ENCODE peak calls at places on chromosomes 16 and 17, in nine cellular contexts. R, X, Z, M, I, W, G, Y and H are unnamed samples.

GRCh38 chr16:67226804-67227566 is at the start of gene TMEM208:
- DNase-seq in G (peak; percentile 94), Z (peak; percentile 99), R (peak; percentile 98), I (peak; percentile 99), W (peak; percentile 98), M (peak; percentile 98), Y (peak; percentile 98), X (peak; percentile 99), H (peak; percentile 98)

GRCh38 chr16:54459509-54460235 is 173.1 kb upstream of the IRX3 start:
- DNase-seq in W (no peak), G (no peak), M (no peak), Y (no peak), I (no peak), X (no peak), R (no peak), Z (no peak), H (no peak)

GRCh38 chr17:19399750-19400450 is 11.1 kb upstream of the RNF112 start:
- DNase-seq in W (no peak), Z (no peak), Y (no peak), M (no peak), G (no peak), X (no peak), R (no peak), I (peak; percentile 39), H (no peak)

GRCh38 chr17:73924488-73925186 is 278.8 kb upstream of the RPL38 start:
- DNase-seq in I (no peak), R (no peak), X (no peak), G (no peak), W (no peak), Z (no peak), M (no peak), Y (no peak), H (no peak)

GRCh38 chr17:66508896-66509843 is 206.8 kb downstream of the PRKCA start:
- DNase-seq in G (no peak), I (no peak), Y (no peak), R (no peak), W (peak; percentile 34), X (peak; percentile 34), M (no peak), Z (peak; percentile 90), H (no peak)

GRCh38 chr17:4980644-4981216 is 6.7 kb downstream of the CAMTA2 start:
- DNase-seq in X (no peak), M (peak; percentile 71), I (peak; percentile 22), W (no peak), G (peak; percentile 58), R (no peak), Y (no peak), Z (peak; percentile 56), H (no peak)

GRCh38 chr16:12661656-12662172 is 142.0 kb downstream of the CPPED1 start:
- DNase-seq in G (no peak), Z (peak; percentile 22), M (no peak), I (no peak), R (no peak), Y (peak; percentile 30), W (peak; percentile 30), X (no peak), H (no peak)

GRCh38 chr17:81251943-81252301 is 12.8 kb downstream of the NDUFAF8 start:
- DNase-seq in M (no peak), Z (no peak), I (peak; percentile 73), Y (no peak), W (no peak), X (no peak), R (no peak), G (no peak), H (no peak)

GRCh38 chr16:52515068-52515671 is 31.8 kb downstream of the TOX3 start:
- DNase-seq in G (no peak), Y (no peak), M (no peak), W (no peak), R (no peak), X (no peak), Z (no peak), I (no peak), H (no peak)

GRCh38 chr17:82489851-82490511 is 29.6 kb upstream of the FOXK2 start:
- DNase-seq in X (no peak), M (no peak), I (no peak), Y (no peak), W (no peak), G (no peak), R (no peak), Z (no peak), H (no peak)

GRCh38 chr17:66123163-66123562 is 68.8 kb downstream of the CEP112 start:
- DNase-seq in M (no peak), G (no peak), R (no peak), Y (no peak), W (no peak), X (no peak), Z (no peak), I (no peak), H (no peak)

DNA sequence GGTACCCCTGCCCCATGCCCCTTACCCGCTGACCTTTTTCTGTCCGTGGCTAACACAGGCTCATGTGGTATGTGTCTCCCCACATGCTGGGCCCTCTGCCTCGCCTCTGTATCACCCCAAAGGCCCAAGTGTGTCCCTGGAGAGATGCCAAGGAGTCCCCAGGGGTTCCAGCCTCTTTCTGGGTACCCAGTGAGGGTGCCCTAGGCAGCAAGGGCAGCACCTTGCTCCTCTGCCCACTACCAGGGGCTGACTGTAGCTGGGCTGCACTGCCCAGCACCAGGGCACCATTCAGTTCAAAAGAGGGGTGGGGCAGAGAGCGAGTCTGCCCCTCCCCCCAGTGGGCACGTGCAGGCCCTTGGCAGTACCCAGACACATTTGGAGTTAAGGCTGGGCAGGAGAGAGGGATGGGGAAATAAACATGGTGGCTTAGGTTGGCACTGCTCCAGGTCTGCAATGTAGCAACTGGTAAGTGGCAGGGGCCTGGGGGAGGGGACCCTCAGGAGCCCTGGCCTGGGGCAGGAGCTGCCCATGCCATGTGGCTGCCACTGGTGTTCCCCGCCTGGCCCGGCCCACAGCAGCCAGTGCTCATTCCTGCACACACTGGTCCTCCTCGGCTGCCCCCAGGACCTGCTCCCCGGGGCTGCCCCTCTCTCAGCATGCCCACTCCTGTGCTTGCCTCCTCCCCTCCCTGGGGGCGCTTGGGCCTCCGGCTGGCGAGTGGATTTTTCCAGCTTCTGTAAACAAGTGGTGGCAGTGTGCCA is 9.1 kb downstream of the THRA start:
- DNase-seq in X (peak; percentile 86), W (peak; percentile 70), M (peak; percentile 79), R (peak; percentile 82), G (no peak), Z (peak; percentile 91), Y (peak; percentile 67), I (peak; percentile 96), H (peak; percentile 76)
- H3K4me1 ChIP-seq in X (peaks cover 90% of the 10 kb centered on the region), W (peaks cover 18% of the 10 kb centered on the region), M (peaks cover 93% of the 10 kb centered on the region), R (peaks cover 86% of the 10 kb centered on the region), G (peaks cover 66% of the 10 kb centered on the region), Z (peaks cover 72% of the 10 kb centered on the region), Y (peaks cover 94% of the 10 kb centered on the region), I (peaks cover 86% of the 10 kb centered on the region), H (peaks cover 56% of the 10 kb centered on the region)

DNA sequence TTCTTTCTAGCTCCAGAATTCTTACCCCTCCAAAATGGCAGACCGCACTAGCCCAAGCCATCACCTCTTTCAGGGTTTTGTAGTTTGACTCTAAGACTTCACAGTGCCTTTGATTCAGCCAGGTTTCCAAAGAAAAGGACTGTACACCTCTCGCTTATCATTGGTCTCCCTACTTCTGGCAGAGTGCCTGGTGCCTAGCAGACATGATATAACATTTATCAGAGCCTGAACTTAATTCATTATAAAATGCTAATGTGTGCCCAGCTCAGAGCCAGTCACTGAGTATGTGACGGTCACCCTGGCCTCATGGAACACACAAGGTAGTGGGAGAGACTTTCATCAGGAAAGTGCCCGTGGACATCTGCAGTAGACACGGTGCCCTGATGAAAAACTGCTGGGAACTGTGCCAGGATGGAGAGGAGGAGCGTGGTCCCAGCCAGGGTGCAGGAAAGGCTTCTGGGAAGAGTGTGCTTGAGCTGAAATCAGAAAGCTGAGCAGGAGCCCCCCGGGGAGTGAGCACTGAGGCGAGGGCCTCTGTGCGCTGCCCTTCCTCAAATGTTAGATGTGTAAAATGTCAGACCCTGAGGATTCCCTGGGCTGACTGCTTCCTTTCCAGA is 34.3 kb upstream of the LGALS9 start:
- DNase-seq in Y (no peak), Z (no peak), G (no peak), W (no peak), R (no peak), I (no peak), M (no peak), X (no peak), H (no peak)
- H3K9me3 ChIP-seq in Y (no peaks in the 10 kb centered on the region), Z (no peaks in the 10 kb centered on the region), G (no peaks in the 10 kb centered on the region), W (no peaks in the 10 kb centered on the region), R (no peaks in the 10 kb centered on the region), I (no peaks in the 10 kb centered on the region), M (no peaks in the 10 kb centered on the region), X (no peaks in the 10 kb centered on the region), H (no peaks in the 10 kb centered on the region)

GRCh38 chr17:17520599-17521232 is 24.5 kb upstream of the RASD1 start:
- DNase-seq in M (no peak), R (peak; percentile 10), W (no peak), X (no peak), G (no peak), I (peak; percentile 68), Z (no peak), Y (no peak), H (no peak)

GRCh38 chr17:17518019-17518418 is 21.8 kb upstream of the RASD1 start:
- DNase-seq in W (no peak), G (no peak), Y (no peak), M (no peak), I (peak; percentile 34), Z (no peak), R (peak; percentile 6), X (no peak), H (no peak)

GRCh38 chr17:17516941-17517720 is 20.9 kb upstream of the RASD1 start:
- DNase-seq in G (no peak), Z (no peak), W (no peak), I (peak; percentile 58), R (peak; percentile 14), Y (no peak), X (no peak), M (no peak), H (no peak)

GRCh38 chr17:17518951-17519350 is 22.8 kb upstream of the RASD1 start:
- DNase-seq in Z (no peak), W (no peak), Y (no peak), I (peak; percentile 64), G (no peak), X (no peak), R (no peak), M (no peak), H (no peak)

DNA sequence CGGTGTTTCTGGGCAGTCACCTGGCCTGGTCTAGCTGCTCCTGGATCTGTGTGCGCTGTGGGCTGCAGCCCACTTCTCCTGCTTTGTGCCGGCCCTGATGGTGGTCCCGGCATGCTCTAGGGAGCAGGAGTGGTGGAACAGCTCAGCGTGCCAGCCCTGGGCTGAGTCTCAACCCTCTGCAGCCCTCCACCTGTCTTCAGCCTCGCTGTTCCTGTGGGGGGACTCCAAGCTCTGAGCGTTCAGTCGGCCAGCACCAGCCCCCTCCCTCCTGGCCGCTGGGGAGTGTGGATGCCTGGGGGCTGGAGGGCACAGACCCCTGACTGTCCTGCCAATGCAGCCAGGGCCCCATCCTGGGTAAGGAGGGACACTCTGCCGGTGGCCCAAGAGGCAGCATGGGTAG is 23.7 kb upstream of the RASD1 start:
- DNase-seq in Z (no peak), W (no peak), G (no peak), X (no peak), Y (no peak), I (peak; percentile 35), R (peak; percentile 5), M (no peak), H (no peak)
- H3K4me1 ChIP-seq in Z (no peaks in the 10 kb centered on the region), W (no peaks in the 10 kb centered on the region), G (no peaks in the 10 kb centered on the region), X (no peaks in the 10 kb centered on the region), Y (no peaks in the 10 kb centered on the region), I (no peaks in the 10 kb centered on the region), R (no peaks in the 10 kb centered on the region), M (no peaks in the 10 kb centered on the region), H (no peaks in the 10 kb centered on the region)

DNA sequence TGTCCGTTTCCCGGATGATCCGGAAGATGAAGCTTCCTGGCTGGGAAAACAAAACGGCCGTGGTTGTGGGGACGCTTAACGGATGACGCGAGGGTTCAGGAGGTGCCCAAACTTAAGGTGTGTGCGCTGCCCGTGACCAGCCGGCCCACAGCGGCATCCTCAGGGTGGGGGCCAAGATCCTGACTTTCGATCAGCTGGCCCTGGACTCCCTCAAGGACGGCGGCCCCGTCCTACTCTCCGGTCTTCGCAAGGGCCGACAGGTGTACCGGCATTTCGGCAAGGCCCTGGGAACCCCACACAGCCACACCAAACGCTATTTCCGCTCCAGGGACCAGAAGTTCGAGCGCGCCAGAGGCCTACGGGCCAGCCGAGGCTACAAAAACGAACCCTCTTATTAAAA is 1.1 kb upstream of the C16orf90 start:
- DNase-seq in X (no peak), M (no peak), Y (no peak), I (peak; percentile 63), W (no peak), G (no peak), R (no peak), Z (no peak), H (no peak)
- H3K9me3 ChIP-seq in X (no peaks in the 10 kb centered on the region), M (no peaks in the 10 kb centered on the region), Y (no peaks in the 10 kb centered on the region), I (no peaks in the 10 kb centered on the region), W (no peaks in the 10 kb centered on the region), G (no peaks in the 10 kb centered on the region), R (no peaks in the 10 kb centered on the region), Z (no peaks in the 10 kb centered on the region), H (no peaks in the 10 kb centered on the region)